ENCODE peak calls at places on chromosomes 11 and 22, in five cellular contexts. One of them, this sample, is unnamed.

GRCh38 chr11:65205602-65205967 is 23.9 kb downstream of the CAPN1 start:
- DNase-seq in PC-3: no peak
- DNase-seq in CD4-positive, alpha-beta memory T cell: no peak
- DNase-seq in A549: no peak
- DNase-seq in PC-9: no peak
- DNase-seq in this sample: no peak

GRCh38 chr11:119148855-119149370 is at the start of gene ABCG4:
- DNase-seq in PC-3: peak; percentile 21
- DNase-seq in CD4-positive, alpha-beta memory T cell: peak; percentile 19
- DNase-seq in A549: no peak
- DNase-seq in PC-9: no peak
- DNase-seq in this sample: no peak

GRCh38 chr11:62068730-62069129 is 55.1 kb upstream of the INCENP start:
- DNase-seq in PC-3: no peak
- DNase-seq in CD4-positive, alpha-beta memory T cell: no peak
- DNase-seq in A549: no peak
- DNase-seq in PC-9: no peak
- DNase-seq in this sample: no peak

GRCh38 chr11:12174145-12175143 is 64.1 kb downstream of the MICAL2 start:
- DNase-seq in PC-3: peak; percentile 66
- DNase-seq in CD4-positive, alpha-beta memory T cell: no peak
- DNase-seq in A549: no peak
- DNase-seq in PC-9: no peak
- DNase-seq in this sample: no peak

GRCh38 chr11:96052921-96053631 is 129.2 kb upstream of the MTMR2 start:
- DNase-seq in PC-3: peak; percentile 71
- DNase-seq in CD4-positive, alpha-beta memory T cell: no peak
- DNase-seq in A549: no peak
- DNase-seq in PC-9: no peak
- DNase-seq in this sample: no peak

GRCh38 chr11:64152841-64153691 is 12.8 kb downstream of the MACROD1 start:
- DNase-seq in PC-3: peak; percentile 76
- DNase-seq in CD4-positive, alpha-beta memory T cell: peak; percentile 56
- DNase-seq in A549: peak; percentile 45
- DNase-seq in PC-9: peak; percentile 78
- DNase-seq in this sample: no peak

GRCh38 chr11:72297828-72298227 is 53.9 kb upstream of the PHOX2A start:
- DNase-seq in PC-3: no peak
- DNase-seq in CD4-positive, alpha-beta memory T cell: no peak
- DNase-seq in A549: no peak
- DNase-seq in PC-9: no peak
- DNase-seq in this sample: no peak

GRCh38 chr11:2531277-2531986 is 86.6 kb downstream of the KCNQ1 start:
- DNase-seq in PC-3: peak; percentile 72
- DNase-seq in CD4-positive, alpha-beta memory T cell: peak; percentile 54
- DNase-seq in A549: peak; percentile 53
- DNase-seq in PC-9: peak; percentile 71
- DNase-seq in this sample: no peak

GRCh38 chr11:75339685-75340409 is 11.6 kb downstream of the ARRB1 start:
- DNase-seq in PC-3: no peak
- DNase-seq in CD4-positive, alpha-beta memory T cell: no peak
- DNase-seq in A549: peak; percentile 58
- DNase-seq in PC-9: no peak
- DNase-seq in this sample: no peak

GRCh38 chr11:74037309-74037708 is 28.4 kb upstream of the UCP3 start:
- DNase-seq in PC-3: peak; percentile 86
- DNase-seq in CD4-positive, alpha-beta memory T cell: no peak
- DNase-seq in A549: peak; percentile 21
- DNase-seq in PC-9: peak; percentile 71
- DNase-seq in this sample: no peak

GRCh38 chr11:113286509-113287497 is 27.6 kb upstream of the TTC12 start:
- DNase-seq in PC-3: no peak
- DNase-seq in CD4-positive, alpha-beta memory T cell: no peak
- DNase-seq in A549: no peak
- DNase-seq in PC-9: no peak
- DNase-seq in this sample: no peak

GRCh38 chr11:36449566-36450390 is 60.3 kb downstream of the TRAF6 start:
- DNase-seq in PC-3: no peak
- DNase-seq in CD4-positive, alpha-beta memory T cell: no peak
- DNase-seq in A549: no peak
- DNase-seq in PC-9: no peak
- DNase-seq in this sample: no peak

GRCh38 chr11:134337051-134337450 is 5.3 kb downstream of the GLB1L2 start:
- DNase-seq in PC-3: no peak
- DNase-seq in CD4-positive, alpha-beta memory T cell: no peak
- DNase-seq in A549: no peak
- DNase-seq in PC-9: no peak
- DNase-seq in this sample: no peak

DNA sequence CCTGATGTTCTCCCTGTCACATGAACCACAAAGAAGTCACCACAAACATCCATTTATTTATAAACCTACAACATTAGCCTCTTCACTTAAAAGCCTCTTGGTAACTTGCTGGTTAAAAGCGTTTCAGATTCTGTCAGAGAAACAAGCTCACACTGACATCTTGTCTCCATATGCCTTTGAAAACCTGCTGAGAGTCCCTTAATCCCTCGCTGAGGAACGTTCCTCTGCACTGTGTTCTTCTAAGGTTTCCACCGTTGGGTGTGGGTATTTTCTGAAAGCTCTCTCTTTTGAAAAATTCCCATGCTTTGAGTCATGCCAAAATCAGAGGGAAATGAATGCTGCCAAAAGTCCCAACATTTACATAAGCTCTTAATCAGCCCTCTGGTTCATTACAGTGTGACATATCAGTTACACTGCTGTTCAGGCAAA is 149.8 kb downstream of the CCDC34 start:
- DNase-seq in PC-3: peak; percentile 92
- DNase-seq in CD4-positive, alpha-beta memory T cell: no peak
- DNase-seq in A549: no peak
- DNase-seq in PC-9: no peak
- DNase-seq in this sample: no peak
- H3K4me1 ChIP-seq in PC-3: peaks cover 33% of the 10 kb centered on the region
- H3K4me1 ChIP-seq in CD4-positive, alpha-beta memory T cell: no peaks in the 10 kb centered on the region
- H3K4me1 ChIP-seq in A549: peaks cover 74% of the 10 kb centered on the region
- H3K4me1 ChIP-seq in PC-9: peaks cover 47% of the 10 kb centered on the region
- H3K4me1 ChIP-seq in this sample: peaks cover 10% of the 10 kb centered on the region

DNA sequence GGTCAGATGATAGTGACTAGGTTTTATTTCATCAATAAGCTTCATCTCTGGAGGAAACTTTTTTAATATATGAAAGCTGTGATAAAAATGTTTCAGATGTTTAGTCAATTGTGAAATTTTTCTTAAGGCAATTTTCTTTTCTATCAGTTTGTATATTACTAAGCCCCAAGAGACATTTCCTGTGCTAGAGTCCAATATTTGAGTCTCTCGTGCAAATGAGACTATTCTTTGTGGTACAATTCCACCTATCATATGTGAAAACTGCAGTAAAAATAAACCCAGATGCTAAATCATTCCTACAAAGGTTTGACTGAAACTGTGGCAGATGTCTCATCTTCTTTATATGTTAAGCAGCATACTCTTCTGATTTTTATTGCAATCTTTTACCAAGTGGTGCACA is 28.0 kb downstream of the CTR9 start:
- DNase-seq in PC-3: no peak
- DNase-seq in CD4-positive, alpha-beta memory T cell: no peak
- DNase-seq in A549: no peak
- DNase-seq in PC-9: no peak
- DNase-seq in this sample: no peak
- H3K27ac ChIP-seq in PC-3: no peak overlapping the region
- H3K27ac ChIP-seq in CD4-positive, alpha-beta memory T cell: no peak overlapping the region
- H3K27ac ChIP-seq in A549: no peak overlapping the region
- H3K27ac ChIP-seq in PC-9: no peak overlapping the region
- H3K27ac ChIP-seq in this sample: no peak overlapping the region

DNA sequence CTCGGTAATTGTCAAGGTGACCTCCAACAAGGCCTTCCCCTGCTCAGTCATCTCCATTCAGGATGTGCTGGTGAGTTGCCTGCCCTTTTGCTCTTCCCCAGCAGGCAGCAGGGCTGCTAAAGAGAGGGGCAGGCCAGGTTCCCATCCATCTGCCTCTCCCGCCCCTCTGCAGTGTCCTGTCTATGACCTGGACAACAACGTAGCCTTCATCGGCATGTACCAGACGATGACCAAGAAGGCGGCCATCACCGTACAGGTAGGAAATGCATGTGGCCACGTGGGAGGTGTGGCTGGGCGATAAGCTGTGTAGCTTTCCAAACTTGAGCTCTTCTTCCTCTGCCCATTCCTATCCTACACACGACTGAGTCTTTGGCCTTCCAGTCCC is 4.0 kb downstream of the SIDT2 start:
- DNase-seq in PC-3: no peak
- DNase-seq in CD4-positive, alpha-beta memory T cell: no peak
- DNase-seq in A549: no peak
- DNase-seq in PC-9: no peak
- DNase-seq in this sample: no peak
- H3K4me1 ChIP-seq in PC-3: peaks cover 45% of the 10 kb centered on the region
- H3K4me1 ChIP-seq in CD4-positive, alpha-beta memory T cell: peaks cover 30% of the 10 kb centered on the region
- H3K4me1 ChIP-seq in A549: peaks cover 13% of the 10 kb centered on the region
- H3K4me1 ChIP-seq in PC-9: peaks cover 18% of the 10 kb centered on the region
- H3K4me1 ChIP-seq in this sample: peaks cover 23% of the 10 kb centered on the region

GRCh38 chr22:41516462-41516861 is 27.8 kb downstream of the POLR3H start:
- DNase-seq in PC-3: no peak
- DNase-seq in CD4-positive, alpha-beta memory T cell: no peak
- DNase-seq in A549: no peak
- DNase-seq in PC-9: no peak
- DNase-seq in this sample: no peak

GRCh38 chr22:41513391-41513790 is 30.9 kb downstream of the POLR3H start:
- DNase-seq in PC-3: no peak
- DNase-seq in CD4-positive, alpha-beta memory T cell: no peak
- DNase-seq in A549: no peak
- DNase-seq in PC-9: no peak
- DNase-seq in this sample: no peak

GRCh38 chr22:41508770-41509170 is 35.5 kb downstream of the POLR3H start:
- DNase-seq in PC-3: no peak
- DNase-seq in CD4-positive, alpha-beta memory T cell: no peak
- DNase-seq in A549: no peak
- DNase-seq in PC-9: no peak
- DNase-seq in this sample: no peak

GRCh38 chr22:41511521-41511968 is 32.7 kb downstream of the POLR3H start:
- DNase-seq in PC-3: no peak
- DNase-seq in CD4-positive, alpha-beta memory T cell: no peak
- DNase-seq in A549: no peak
- DNase-seq in PC-9: no peak
- DNase-seq in this sample: no peak

DNA sequence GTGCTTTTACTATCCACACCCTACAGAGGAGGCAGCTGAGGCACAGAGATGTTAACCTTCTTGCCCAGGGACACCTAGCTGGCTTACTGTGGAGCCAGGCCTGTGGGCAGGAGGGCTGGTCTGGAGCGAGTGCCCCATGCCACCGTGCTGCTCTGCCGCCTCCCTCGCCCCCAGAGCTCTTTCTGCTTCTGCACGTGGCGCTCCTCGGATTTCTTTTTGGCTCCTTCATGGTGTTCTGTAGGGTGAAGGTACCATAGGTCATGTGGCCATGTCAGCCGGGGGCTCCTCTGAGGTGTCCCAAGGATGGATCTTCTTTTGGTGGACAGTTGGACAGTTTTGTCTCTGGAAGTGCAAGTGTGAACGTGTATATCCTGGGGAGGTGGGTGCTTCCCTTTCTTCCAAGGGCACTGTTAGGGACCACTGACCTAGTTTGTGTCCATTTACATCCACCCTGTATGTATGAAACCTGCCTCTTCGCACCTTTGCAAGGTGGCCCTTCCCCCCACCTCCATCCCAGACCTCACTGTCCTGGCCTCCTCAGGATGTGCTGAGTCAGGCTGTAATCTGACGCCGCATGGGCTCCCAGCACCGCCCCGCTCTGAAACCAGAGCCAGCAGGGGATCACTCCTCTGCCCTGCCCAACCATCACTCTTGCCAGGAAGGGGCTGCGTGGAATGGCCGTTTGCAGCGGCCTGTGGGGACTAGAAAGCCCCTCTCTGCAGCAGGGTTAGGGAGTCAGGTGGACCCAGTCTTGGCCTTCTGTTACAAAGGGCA is 31.7 kb downstream of the POLR3H start:
- DNase-seq in PC-3: peak; percentile 79
- DNase-seq in CD4-positive, alpha-beta memory T cell: no peak
- DNase-seq in A549: peak; percentile 48
- DNase-seq in PC-9: peak; percentile 74
- DNase-seq in this sample: no peak
- H3K27ac ChIP-seq in PC-3: peak overlapping the region; percentile 17
- H3K27ac ChIP-seq in CD4-positive, alpha-beta memory T cell: no peak overlapping the region
- H3K27ac ChIP-seq in A549: peak overlapping the region; percentile 86
- H3K27ac ChIP-seq in PC-9: peak overlapping the region; percentile 51
- H3K27ac ChIP-seq in this sample: peak overlapping the region; percentile 42